ENCODE peak calls at places on chromosomes 2 and 18, in six cellular contexts. One of them, this sample, is unnamed.

GRCh38 chr2:229701716-229702115 is 12.6 kb downstream of the DNER start:
- DNase-seq in cardiac fibroblast: no peak
- DNase-seq in GM23338: no peak
- DNase-seq in LNCaP clone FGC: no peak
- DNase-seq in HL-60: no peak
- DNase-seq in mesothelial cell of epicardium: no peak
- DNase-seq in this sample: no peak

GRCh38 chr2:201600906-201601305 is 42.4 kb downstream of the TMEM237 start:
- DNase-seq in HL-60: no peak
- DNase-seq in cardiac fibroblast: no peak
- DNase-seq in LNCaP clone FGC: no peak
- DNase-seq in GM23338: no peak
- DNase-seq in mesothelial cell of epicardium: no peak
- DNase-seq in this sample: no peak

GRCh38 chr2:234467289-234467688 is 29.6 kb downstream of the ARL4C start:
- DNase-seq in HL-60: no peak
- DNase-seq in cardiac fibroblast: peak
- DNase-seq in LNCaP clone FGC: no peak
- DNase-seq in mesothelial cell of epicardium: no peak
- DNase-seq in GM23338: no peak
- DNase-seq in this sample: no peak

GRCh38 chr2:174874081-174874480 is 109.8 kb upstream of the CHRNA1 start:
- DNase-seq in HL-60: no peak
- DNase-seq in GM23338: no peak
- DNase-seq in mesothelial cell of epicardium: no peak
- DNase-seq in LNCaP clone FGC: peak
- DNase-seq in cardiac fibroblast: peak
- DNase-seq in this sample: no peak

GRCh38 chr18:78659748-78660147 is 319.9 kb upstream of the SALL3 start:
- DNase-seq in GM23338: peak
- DNase-seq in LNCaP clone FGC: no peak
- DNase-seq in mesothelial cell of epicardium: no peak
- DNase-seq in HL-60: no peak
- DNase-seq in cardiac fibroblast: no peak
- DNase-seq in this sample: peak

GRCh38 chr18:77177009-77177408 is 44.4 kb upstream of the MBP start:
- DNase-seq in GM23338: no peak
- DNase-seq in cardiac fibroblast: peak
- DNase-seq in mesothelial cell of epicardium: no peak
- DNase-seq in HL-60: no peak
- DNase-seq in LNCaP clone FGC: no peak
- DNase-seq in this sample: no peak

GRCh38 chr18:44568986-44569385 is 111.7 kb upstream of the SETBP1 start:
- DNase-seq in HL-60: no peak
- DNase-seq in mesothelial cell of epicardium: no peak
- DNase-seq in LNCaP clone FGC: no peak
- DNase-seq in cardiac fibroblast: peak
- DNase-seq in GM23338: no peak
- DNase-seq in this sample: no peak

GRCh38 chr2:107936427-107937359 is 49.6 kb upstream of the SLC5A7 start:
- DNase-seq in LNCaP clone FGC: no peak
- DNase-seq in mesothelial cell of epicardium: no peak
- DNase-seq in cardiac fibroblast: peak
- DNase-seq in GM23338: peak
- DNase-seq in HL-60: no peak
- DNase-seq in this sample: peak

GRCh38 chr2:219701847-219702634 is 74.6 kb downstream of the SLC4A3 start:
- DNase-seq in mesothelial cell of epicardium: no peak
- DNase-seq in GM23338: peak
- DNase-seq in HL-60: no peak
- DNase-seq in LNCaP clone FGC: no peak
- DNase-seq in cardiac fibroblast: peak
- DNase-seq in this sample: no peak

DNA sequence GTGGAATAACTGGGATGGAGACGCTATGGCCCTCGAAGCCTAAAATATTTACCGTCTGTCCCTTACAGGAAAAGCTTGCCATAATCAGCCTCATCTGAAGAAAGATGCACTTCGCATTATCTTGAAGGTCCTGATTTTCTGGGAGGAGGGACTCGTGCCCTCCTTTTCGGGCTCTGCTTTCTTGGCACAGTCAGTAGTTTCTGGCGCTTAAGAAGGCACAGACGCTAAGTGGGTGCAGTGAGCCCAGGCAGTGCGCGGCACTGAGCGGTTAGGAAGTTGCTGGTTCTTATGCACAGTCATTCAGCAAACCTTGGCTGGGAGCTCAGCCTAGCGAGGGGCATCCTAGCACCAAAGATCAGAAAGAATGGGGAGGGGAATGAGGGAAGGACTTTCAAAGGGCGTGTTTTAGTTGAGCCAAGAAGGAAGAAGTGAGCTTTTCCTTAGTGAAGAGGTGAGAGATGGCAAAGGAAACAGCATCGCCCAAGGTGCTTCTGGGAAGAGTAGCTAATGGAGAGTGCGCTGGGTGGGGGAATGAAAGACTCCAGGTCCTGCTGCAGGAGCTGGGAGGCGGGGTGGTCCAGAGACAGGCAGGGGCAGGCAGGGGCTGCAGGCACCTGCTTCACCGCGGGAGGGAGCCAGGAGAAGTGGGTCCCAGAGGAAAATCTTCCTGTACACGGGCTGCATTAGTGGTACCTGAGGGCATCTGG is 64.1 kb downstream of the ZCCHC2 start:
- DNase-seq in HL-60: no peak
- DNase-seq in mesothelial cell of epicardium: no peak
- DNase-seq in LNCaP clone FGC: no peak
- DNase-seq in cardiac fibroblast: no peak
- DNase-seq in GM23338: no peak
- DNase-seq in this sample: no peak
- TF ChIP-seq CTCF in HL-60: no peak
- TF ChIP-seq CTCF in mesothelial cell of epicardium: no peak
- TF ChIP-seq CTCF in LNCaP clone FGC: no peak
- TF ChIP-seq CTCF in cardiac fibroblast: no peak
- TF ChIP-seq CTCF in GM23338: peak
- TF ChIP-seq CTCF in this sample: no peak

DNA sequence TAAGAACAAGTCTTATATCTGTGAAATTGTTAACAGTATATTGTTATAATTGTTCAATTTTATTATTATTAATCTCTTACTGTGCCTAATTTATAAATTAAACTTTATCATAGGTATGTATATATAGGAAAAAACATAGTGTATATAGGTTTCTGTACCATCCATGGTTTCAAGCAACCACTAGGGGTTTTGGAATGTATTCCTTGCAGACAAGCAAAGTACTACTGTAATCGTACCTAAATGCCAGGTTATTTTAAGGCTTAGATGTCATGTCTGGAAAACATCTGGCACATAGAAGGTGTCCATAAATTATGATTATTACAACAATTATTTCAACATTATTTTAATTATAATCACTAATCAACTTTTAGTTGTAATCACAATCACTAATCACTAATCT is 8.4 kb downstream of the ITSN2 start:
- DNase-seq in cardiac fibroblast: no peak
- DNase-seq in HL-60: no peak
- DNase-seq in LNCaP clone FGC: no peak
- DNase-seq in GM23338: no peak
- DNase-seq in mesothelial cell of epicardium: no peak
- DNase-seq in this sample: no peak
- TF ChIP-seq CTCF in cardiac fibroblast: no peak
- TF ChIP-seq CTCF in HL-60: no peak
- TF ChIP-seq CTCF in LNCaP clone FGC: no peak
- TF ChIP-seq CTCF in GM23338: no peak
- TF ChIP-seq CTCF in mesothelial cell of epicardium: no peak
- TF ChIP-seq CTCF in this sample: peak

DNA sequence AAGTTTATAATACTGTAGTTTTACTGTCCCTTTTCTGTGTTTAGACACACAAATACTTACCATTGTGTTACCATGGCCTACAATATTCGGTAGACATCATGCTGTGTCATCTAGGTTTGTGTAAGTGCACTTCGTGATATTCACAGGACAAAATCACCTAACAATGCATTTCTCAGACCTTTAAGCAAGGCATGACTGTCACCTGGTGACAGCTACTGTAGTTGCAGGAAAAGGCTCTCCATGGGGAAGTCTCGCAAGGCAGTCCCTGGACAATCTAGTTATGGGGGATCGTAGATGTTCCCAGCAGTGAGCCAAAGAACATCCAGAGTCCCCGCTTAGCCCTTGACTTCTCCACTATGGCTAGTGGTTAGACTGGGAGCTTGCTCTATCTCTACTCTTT is 73.1 kb downstream of the EIF2AK3 start:
- DNase-seq in GM23338: peak
- DNase-seq in mesothelial cell of epicardium: no peak
- DNase-seq in cardiac fibroblast: no peak
- DNase-seq in HL-60: no peak
- DNase-seq in LNCaP clone FGC: no peak
- DNase-seq in this sample: no peak
- TF ChIP-seq CTCF in GM23338: peak
- TF ChIP-seq CTCF in mesothelial cell of epicardium: no peak
- TF ChIP-seq CTCF in cardiac fibroblast: peak
- TF ChIP-seq CTCF in HL-60: no peak
- TF ChIP-seq CTCF in LNCaP clone FGC: peak
- TF ChIP-seq CTCF in this sample: no peak

DNA sequence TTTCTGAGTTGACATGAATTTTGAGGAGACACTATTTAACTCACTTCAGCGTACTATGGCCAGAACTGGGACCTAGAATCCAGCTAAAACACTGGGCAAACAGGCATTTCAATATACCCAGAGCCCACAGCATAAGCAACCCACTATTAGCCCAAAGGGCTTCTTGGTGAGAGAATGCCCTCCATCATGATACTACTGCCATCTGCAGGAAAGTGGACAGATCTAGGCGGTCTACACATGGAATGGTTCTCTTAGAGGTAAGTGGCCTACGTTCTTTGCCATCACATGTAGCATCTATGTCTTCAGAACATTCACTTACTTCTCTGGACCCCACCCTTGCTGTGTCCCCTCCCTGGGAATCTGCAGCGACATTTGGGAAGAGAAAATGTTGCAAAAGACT is 181.3 kb upstream of the LINC00305 start:
- DNase-seq in cardiac fibroblast: no peak
- DNase-seq in GM23338: peak
- DNase-seq in HL-60: no peak
- DNase-seq in LNCaP clone FGC: no peak
- DNase-seq in mesothelial cell of epicardium: no peak
- DNase-seq in this sample: no peak
- TF ChIP-seq CTCF in cardiac fibroblast: no peak
- TF ChIP-seq CTCF in GM23338: peak
- TF ChIP-seq CTCF in HL-60: no peak
- TF ChIP-seq CTCF in LNCaP clone FGC: peak
- TF ChIP-seq CTCF in mesothelial cell of epicardium: no peak
- TF ChIP-seq CTCF in this sample: no peak

GRCh38 chr2:196535742-196536141 is 103.8 kb upstream of the CCDC150 start:
- DNase-seq in cardiac fibroblast: peak
- DNase-seq in HL-60: no peak
- DNase-seq in mesothelial cell of epicardium: no peak
- DNase-seq in GM23338: no peak
- DNase-seq in LNCaP clone FGC: no peak
- DNase-seq in this sample: no peak
- TF ChIP-seq CTCF in cardiac fibroblast: no peak
- TF ChIP-seq CTCF in HL-60: no peak
- TF ChIP-seq CTCF in mesothelial cell of epicardium: no peak
- TF ChIP-seq CTCF in GM23338: no peak
- TF ChIP-seq CTCF in LNCaP clone FGC: no peak
- TF ChIP-seq CTCF in this sample: no peak

GRCh38 chr2:57906152-57906732 is 140.4 kb upstream of the VRK2 start:
- DNase-seq in LNCaP clone FGC: peak
- DNase-seq in HL-60: peak
- DNase-seq in GM23338: peak
- DNase-seq in mesothelial cell of epicardium: no peak
- DNase-seq in cardiac fibroblast: peak
- DNase-seq in this sample: no peak
- TF ChIP-seq CTCF in LNCaP clone FGC: peak
- TF ChIP-seq CTCF in HL-60: peak
- TF ChIP-seq CTCF in GM23338: peak
- TF ChIP-seq CTCF in mesothelial cell of epicardium: peak
- TF ChIP-seq CTCF in cardiac fibroblast: peak
- TF ChIP-seq CTCF in this sample: peak

GRCh38 chr2:54531558-54531957 is 75.4 kb downstream of the SPTBN1 start:
- DNase-seq in LNCaP clone FGC: no peak
- DNase-seq in HL-60: no peak
- DNase-seq in cardiac fibroblast: peak
- DNase-seq in mesothelial cell of epicardium: no peak
- DNase-seq in GM23338: no peak
- DNase-seq in this sample: no peak

GRCh38 chr2:54529935-54530334 is 73.8 kb downstream of the SPTBN1 start:
- DNase-seq in mesothelial cell of epicardium: no peak
- DNase-seq in LNCaP clone FGC: no peak
- DNase-seq in cardiac fibroblast: no peak
- DNase-seq in HL-60: no peak
- DNase-seq in GM23338: no peak
- DNase-seq in this sample: no peak

GRCh38 chr2:54526226-54526879 is 70.2 kb downstream of the SPTBN1 start:
- DNase-seq in cardiac fibroblast: no peak
- DNase-seq in LNCaP clone FGC: no peak
- DNase-seq in mesothelial cell of epicardium: no peak
- DNase-seq in GM23338: no peak
- DNase-seq in HL-60: no peak
- DNase-seq in this sample: no peak

GRCh38 chr2:54525321-54525720 is 69.2 kb downstream of the SPTBN1 start:
- DNase-seq in LNCaP clone FGC: no peak
- DNase-seq in cardiac fibroblast: no peak
- DNase-seq in GM23338: no peak
- DNase-seq in HL-60: no peak
- DNase-seq in mesothelial cell of epicardium: no peak
- DNase-seq in this sample: no peak

DNA sequence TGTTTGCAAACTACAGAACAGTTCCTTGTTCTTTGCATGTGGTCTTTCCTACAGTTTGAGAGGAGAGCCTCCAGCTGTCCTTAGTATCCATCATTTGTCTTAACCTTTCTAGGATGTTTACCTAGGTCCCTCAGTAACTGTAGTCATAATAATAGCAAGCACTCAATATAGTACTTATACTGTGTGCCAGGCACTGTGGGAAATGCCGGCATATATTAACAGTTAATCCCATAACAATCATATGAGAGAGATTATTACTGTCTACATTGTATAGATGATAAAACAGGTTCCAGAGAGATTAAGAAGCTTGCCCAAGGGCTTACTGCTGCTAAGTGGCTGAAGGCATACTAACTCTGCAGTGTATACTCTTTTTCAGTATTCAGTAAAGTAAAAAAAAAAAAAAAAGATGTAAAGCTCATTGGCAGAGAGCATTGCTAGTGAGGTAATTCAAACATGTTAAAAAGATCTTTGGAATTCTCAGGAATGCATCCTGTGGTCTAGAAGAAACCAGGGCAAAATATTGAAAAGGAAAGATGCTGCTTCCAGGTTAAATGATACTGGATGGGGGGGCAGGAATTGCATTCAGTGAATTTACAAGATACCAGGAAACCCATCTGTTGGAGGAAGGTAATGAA is 72.3 kb downstream of the SPTBN1 start:
- DNase-seq in HL-60: no peak
- DNase-seq in LNCaP clone FGC: no peak
- DNase-seq in cardiac fibroblast: no peak
- DNase-seq in mesothelial cell of epicardium: no peak
- DNase-seq in GM23338: no peak
- DNase-seq in this sample: no peak
- TF ChIP-seq CTCF in HL-60: no peak
- TF ChIP-seq CTCF in LNCaP clone FGC: no peak
- TF ChIP-seq CTCF in cardiac fibroblast: no peak
- TF ChIP-seq CTCF in mesothelial cell of epicardium: no peak
- TF ChIP-seq CTCF in GM23338: no peak
- TF ChIP-seq CTCF in this sample: no peak

This sample was measured in neural crest cell.